ENCODE peak calls at places on chromosomes 3 and 15, in nine cellular contexts. R, M, W, E, V, Q, X, F and N are unnamed samples.

GRCh38 chr3:65516998-65517397 is 521.7 kb downstream of the MAGI1 start:
- DNase-seq in M (no peak), W (no peak), V (no peak), F (no peak), X (no peak), Q (no peak), R (no peak), E (no peak), N (no peak)

GRCh38 chr3:159928692-159929091 is 59.9 kb upstream of the IL12A start:
- DNase-seq in R (peak), V (peak), M (no peak), F (no peak), Q (peak), W (peak), E (no peak), X (no peak), N (no peak)

GRCh38 chr3:51311055-51311454 is 74.0 kb upstream of the MANF start:
- DNase-seq in F (peak), Q (peak), V (peak), W (peak), R (peak), E (peak), M (no peak), X (no peak), N (no peak)

GRCh38 chr3:38610934-38611333 is 38.6 kb downstream of the SCN5A start:
- DNase-seq in Q (no peak), W (no peak), E (no peak), M (no peak), F (no peak), V (no peak), R (no peak), X (peak), N (no peak)

GRCh38 chr15:76199106-76200082 is 111.9 kb downstream of the ETFA start:
- DNase-seq in V (peak), M (no peak), Q (peak), E (no peak), W (peak), X (no peak), F (no peak), R (no peak), N (no peak)

GRCh38 chr3:195071916-195072820 is 198.8 kb downstream of the XXYLT1 start:
- DNase-seq in X (peak), E (no peak), V (no peak), Q (no peak), W (no peak), M (no peak), R (no peak), F (no peak), N (no peak)

GRCh38 chr3:11306815-11307589 is 34.8 kb downstream of the ATG7 start:
- DNase-seq in R (no peak), X (no peak), E (peak), Q (peak), F (no peak), M (no peak), V (peak), W (peak), N (peak)

GRCh38 chr3:140931801-140932200 is 9.8 kb upstream of the SLC25A36 start:
- DNase-seq in M (no peak), E (no peak), W (no peak), V (no peak), R (no peak), X (no peak), F (no peak), Q (no peak), N (no peak)

GRCh38 chr15:72588096-72588495 is 66.4 kb upstream of the GOLGA6B start:
- DNase-seq in W (no peak), M (no peak), V (no peak), E (no peak), R (no peak), Q (no peak), X (no peak), F (no peak), N (no peak)

GRCh38 chr15:80581976-80582375 is 113.1 kb upstream of the ABHD17C start:
- DNase-seq in R (peak), E (no peak), F (no peak), M (no peak), W (no peak), V (no peak), X (no peak), Q (no peak), N (no peak)

GRCh38 chr3:33035596-33035995 is 61.4 kb downstream of the GLB1 start:
- DNase-seq in F (no peak), E (no peak), W (no peak), Q (peak), X (no peak), R (peak), M (no peak), V (peak), N (no peak)

GRCh38 chr3:23713641-23714040 is 92.1 kb upstream of the UBE2E1 start:
- DNase-seq in X (no peak), Q (peak), W (peak), R (no peak), E (no peak), F (no peak), M (no peak), V (no peak), N (no peak)

GRCh38 chr3:171806200-171807128 is 3.8 kb downstream of the PLD1 start:
- DNase-seq in M (no peak), W (peak), E (no peak), V (peak), F (no peak), Q (peak), R (peak), X (no peak), N (no peak)

GRCh38 chr3:125645613-125646012 is 50.3 kb upstream of the OSBPL11 start:
- DNase-seq in F (no peak), Q (no peak), W (no peak), V (no peak), X (no peak), R (no peak), E (no peak), M (no peak), N (no peak)

GRCh38 chr15:34795267-34796081 is at the start of gene ACTC1:
- DNase-seq in Q (peak), W (peak), V (peak), F (peak), R (peak), E (no peak), X (peak), M (no peak), N (no peak)

GRCh38 chr15:78272776-78273175 is 8.4 kb downstream of the DNAJA4 start:
- DNase-seq in X (no peak), Q (no peak), R (no peak), W (no peak), E (no peak), M (no peak), F (no peak), V (no peak), N (no peak)

GRCh38 chr3:99706410-99706809 is 68.0 kb downstream of the COL8A1 start:
- DNase-seq in V (peak), Q (no peak), F (no peak), E (peak), W (no peak), X (no peak), R (no peak), M (no peak), N (no peak)

GRCh38 chr3:41434781-41435180 is 235.5 kb downstream of the CTNNB1 start:
- DNase-seq in M (no peak), R (no peak), X (no peak), W (no peak), V (peak), F (no peak), Q (peak), E (no peak), N (no peak)

GRCh38 chr3:149393355-149394165 is 16.1 kb upstream of the TM4SF1 start:
- DNase-seq in Q (peak), M (no peak), F (peak), R (peak), W (peak), X (no peak), V (peak), E (peak), N (peak)

GRCh38 chr3:12479919-12480425 is 4.3 kb upstream of the TSEN2 start:
- DNase-seq in Q (peak), R (peak), F (peak), M (no peak), X (no peak), V (peak), W (no peak), E (peak), N (peak)

GRCh38 chr15:88653200-88654064 is 14.6 kb downstream of the ISG20 start:
- DNase-seq in W (no peak), V (no peak), F (no peak), X (no peak), R (peak), M (no peak), Q (no peak), E (no peak), N (no peak)

GRCh38 chr15:67199391-67199790 is 55.1 kb downstream of the AAGAB start:
- DNase-seq in X (no peak), R (no peak), V (no peak), Q (peak), F (no peak), E (no peak), M (no peak), W (no peak), N (no peak)

GRCh38 chr3:184738982-184739381 is 27.1 kb upstream of the MAGEF1 start:
- DNase-seq in F (no peak), E (no peak), Q (no peak), V (no peak), M (no peak), R (no peak), W (no peak), X (peak), N (no peak)

GRCh38 chr15:81419304-81419943 is 45.4 kb upstream of the TMC3 start:
- DNase-seq in W (peak), R (no peak), M (no peak), Q (peak), E (no peak), X (no peak), F (peak), V (no peak), N (no peak)

GRCh38 chr3:14145236-14145635 is 20.4 kb downstream of the TMEM43 start:
- DNase-seq in F (no peak), V (peak), R (no peak), X (no peak), W (peak), E (no peak), Q (peak), M (no peak), N (no peak)

GRCh38 chr3:66144792-66145733 is 75.7 kb upstream of the SLC25A26 start:
- DNase-seq in X (no peak), F (no peak), E (no peak), Q (peak), M (no peak), W (peak), V (no peak), R (no peak), N (no peak)

DNA sequence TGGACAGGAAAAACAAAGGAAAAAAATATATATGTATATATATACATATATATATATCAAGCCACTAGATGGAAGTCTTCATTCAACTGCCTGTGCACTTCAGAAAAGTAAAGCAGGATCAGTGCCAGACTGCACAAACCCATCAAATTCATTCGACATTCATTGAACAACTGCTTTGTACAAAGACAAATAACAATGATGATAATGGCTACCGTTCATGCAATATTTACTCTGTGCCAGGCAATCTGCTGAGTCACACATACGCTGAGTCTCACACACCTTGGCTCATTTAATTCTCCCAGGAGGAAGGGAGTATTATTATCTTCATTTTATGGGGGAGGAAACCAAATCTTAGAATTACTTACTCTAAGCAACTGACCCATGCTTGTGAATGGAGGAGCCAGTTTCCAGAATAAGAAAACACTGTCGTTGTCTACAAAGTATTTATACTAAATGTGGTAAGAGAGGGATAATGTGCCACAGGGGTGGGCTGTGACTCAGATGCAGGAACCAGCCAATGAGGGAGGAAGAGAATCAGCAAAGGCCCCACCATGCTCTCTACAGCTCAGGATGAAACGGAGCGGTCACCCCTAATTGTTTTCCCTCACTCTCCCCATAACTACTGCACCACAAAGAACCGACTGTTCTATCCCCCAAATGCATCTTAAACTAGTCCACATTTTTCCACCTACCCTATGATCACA is 44.4 kb downstream of the BFSP2 start:
- DNase-seq in R (peak), X (no peak), Q (peak), F (no peak), M (no peak), E (peak), W (peak), V (peak), N (no peak)
- TF ChIP-seq CTCF in R (no peak), X (peak), Q (peak), F (no peak), M (peak), E (no peak), W (no peak), V (no peak), N (no peak)

GRCh38 chr3:119559441-119559963 is at the start of gene CD80:
- DNase-seq in F (peak), R (peak), M (peak), V (peak), X (no peak), W (peak), Q (peak), E (peak), N (peak)
- TF ChIP-seq CTCF in F (peak), R (no peak), M (peak), V (peak), X (peak), W (peak), Q (peak), E (peak), N (peak)

GRCh38 chr15:98568382-98569017 is 79.8 kb upstream of the IGF1R start:
- DNase-seq in M (no peak), V (peak), W (no peak), F (no peak), R (no peak), Q (no peak), X (no peak), E (no peak), N (no peak)
- TF ChIP-seq CTCF in M (no peak), V (peak), W (peak), F (peak), R (peak), Q (no peak), X (peak), E (no peak), N (peak)

GRCh38 chr15:92974183-92974915 is 74.2 kb downstream of the CHD2 start:
- DNase-seq in M (no peak), X (no peak), F (no peak), W (no peak), Q (no peak), V (no peak), R (no peak), E (no peak), N (no peak)

GRCh38 chr15:92971081-92971480 is 71.0 kb downstream of the CHD2 start:
- DNase-seq in E (no peak), X (no peak), R (no peak), W (no peak), Q (no peak), M (no peak), F (no peak), V (no peak), N (no peak)

GRCh38 chr15:92970656-92971055 is 70.5 kb downstream of the CHD2 start:
- DNase-seq in F (no peak), R (no peak), E (no peak), M (no peak), Q (no peak), V (no peak), W (no peak), X (no peak), N (no peak)

GRCh38 chr15:92963794-92964193 is 63.7 kb downstream of the CHD2 start:
- DNase-seq in R (no peak), W (no peak), Q (no peak), X (no peak), E (no peak), M (no peak), F (no peak), V (no peak), N (no peak)

GRCh38 chr15:92968926-92969664 is 69.0 kb downstream of the CHD2 start:
- DNase-seq in F (no peak), Q (no peak), X (no peak), E (no peak), V (peak), M (no peak), W (no peak), R (no peak), N (no peak)
- TF ChIP-seq CTCF in F (peak), Q (no peak), X (peak), E (no peak), V (no peak), M (no peak), W (peak), R (no peak), N (no peak)

GRCh38 chr3:166837535-166837934 is 542.6 kb downstream of the ZBBX start:
- DNase-seq in E (peak), W (no peak), Q (peak), X (no peak), F (peak), R (no peak), M (no peak), V (no peak), N (no peak)
- TF ChIP-seq CTCF in E (peak), W (peak), Q (peak), X (peak), F (peak), R (no peak), M (no peak), V (no peak), N (peak)

DNA sequence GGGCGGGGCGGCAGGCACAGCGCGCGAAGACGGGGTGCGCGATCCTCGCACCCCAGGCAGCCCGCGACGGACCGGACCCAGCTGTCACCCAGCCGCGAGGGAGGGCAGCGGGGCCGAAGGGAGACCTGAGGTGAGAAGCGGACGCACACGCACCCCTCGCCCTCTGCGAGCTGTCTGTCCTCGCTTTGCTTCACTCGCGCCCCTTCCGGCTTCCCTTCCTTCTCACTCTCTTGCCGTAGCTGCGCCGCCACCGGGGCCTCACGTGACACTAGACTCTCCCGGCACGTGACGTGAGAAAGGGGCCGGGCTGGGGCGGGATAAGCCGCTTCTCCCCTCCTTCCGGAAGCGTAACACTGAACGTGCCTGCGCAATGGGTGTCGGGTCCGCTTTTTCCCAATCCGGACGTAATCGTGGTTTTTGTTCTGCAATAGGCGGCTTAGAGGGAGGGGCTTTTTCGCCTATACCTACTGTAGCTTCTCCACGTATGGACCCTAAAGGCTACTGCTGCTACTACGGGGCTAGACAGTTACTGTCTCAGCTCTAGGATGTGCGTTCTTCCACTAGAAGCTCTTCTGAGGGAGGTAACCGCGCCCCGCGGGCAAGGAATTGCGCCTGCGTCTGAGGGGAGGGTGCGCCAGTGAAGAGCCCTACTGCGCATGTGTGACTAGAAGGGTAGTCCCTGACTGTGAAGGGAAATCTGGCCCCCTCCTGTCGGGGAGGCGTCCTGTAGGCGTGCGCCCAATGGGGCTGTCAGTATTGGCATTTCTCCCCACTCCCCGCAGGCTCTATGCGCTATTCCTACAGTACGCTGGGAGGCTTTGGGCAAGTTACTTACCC is at the start of the genes ATG3 and SLC35A5:
- DNase-seq in V (peak), F (peak), X (peak), R (peak), Q (peak), M (peak), E (peak), W (peak), N (peak)
- TF ChIP-seq CTCF in V (no peak), F (no peak), X (no peak), R (no peak), Q (peak), M (no peak), E (no peak), W (peak), N (no peak)

DNA sequence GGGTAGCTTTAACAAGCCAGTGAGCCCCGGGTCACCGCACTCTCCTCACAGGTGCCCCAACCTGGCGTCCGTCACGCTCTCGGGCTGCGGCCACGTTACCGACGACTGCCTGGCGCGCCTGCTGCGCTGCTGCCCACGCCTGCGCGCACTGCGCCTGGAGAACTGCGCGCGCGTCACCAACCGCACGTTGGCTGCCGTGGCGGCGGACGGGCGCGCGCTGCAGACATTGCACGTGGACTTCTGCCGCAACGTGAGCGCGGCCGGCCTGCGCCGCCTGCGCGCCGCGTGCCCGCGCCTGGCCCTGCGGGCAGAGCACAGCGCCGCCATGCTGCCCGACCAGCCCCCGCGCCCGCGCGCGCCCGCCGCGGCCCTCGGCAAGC is 3.4 kb downstream of the FBXL22 start:
- DNase-seq in Q (peak), F (peak), X (no peak), E (peak), M (peak), R (peak), V (peak), W (peak), N (peak)
- TF ChIP-seq CTCF in Q (no peak), F (no peak), X (no peak), E (no peak), M (no peak), R (peak), V (no peak), W (no peak), N (no peak)